ENCODE peak calls at places on chromosomes 4 and X, in six cellular contexts. Z is GM19239; C is T-helper 9 cell; H is activated CD4-positive, alpha-beta T cell treated with anti-CD3 and anti-CD28 coated beads, Interleukin-2, amount 50 U/mL, for 1 hour; Q is iPS-NIHi11; U is ELR. O is an unnamed sample.
A peak's percentile ranks its signal among the peaks of the same experiment; 100 is the strongest.

GRCh38 chr4:163548481-163549243 is 54.2 kb downstream of the TMA16 start:
- DNase-seq in U (peak; percentile 68), C (no peak), Q (peak; percentile 29), H (no peak), Z (no peak), O (no peak)

GRCh38 chr4:48483777-48484493 is 792 bp downstream of the SLC10A4 start:
- DNase-seq in H (no peak), U (no peak), C (no peak), Z (no peak), Q (peak; percentile 33), O (no peak)

GRCh38 chrX:134186362-134187121 is 50.4 kb upstream of the CCDC160 start:
- DNase-seq in H (peak; percentile 25), Q (no peak), C (peak; percentile 28), U (no peak), Z (peak; percentile 25), O (no peak)

GRCh38 chrX:40108084-40108958 is 10.6 kb upstream of the BCOR start:
- DNase-seq in H (no peak), Z (no peak), C (no peak), Q (no peak), U (no peak), O (no peak)

GRCh38 chr4:54566608-54567007 is 91.1 kb upstream of the KIT start:
- DNase-seq in Q (no peak), U (no peak), C (no peak), Z (peak; percentile 15), H (no peak), O (no peak)

GRCh38 chr4:184288451-184289178 is 70.9 kb upstream of the ENPP6 start:
- DNase-seq in Z (no peak), H (no peak), Q (peak; percentile 43), U (no peak), C (no peak), O (no peak)

GRCh38 chrX:149630681-149631292 is 805 bp downstream of the TMEM185A start:
- DNase-seq in H (no peak), Z (no peak), Q (no peak), C (no peak), U (peak; percentile 56), O (no peak)

GRCh38 chrX:43745938-43746721 is 90.0 kb downstream of the MAOA start:
- DNase-seq in C (no peak), Z (no peak), Q (no peak), H (no peak), U (no peak), O (no peak)

GRCh38 chr4:130563185-130563890 is 1467.4 kb downstream of the C4orf33 start:
- DNase-seq in H (no peak), C (no peak), U (peak; percentile 85), Z (no peak), Q (peak; percentile 46), O (no peak)

GRCh38 chr4:17544831-17545234 is 29.9 kb downstream of the CLRN2 start:
- DNase-seq in Q (no peak), U (no peak), H (no peak), Z (no peak), C (no peak), O (no peak)

GRCh38 chrX:133985164-133986007 is at the start of gene GPC3:
- DNase-seq in Q (peak; percentile 85), C (peak; percentile 7), U (no peak), H (peak; percentile 12), Z (peak; percentile 13), O (no peak)

GRCh38 chr4:54495641-54496040 is 162.1 kb upstream of the KIT start:
- DNase-seq in H (no peak), U (no peak), Z (no peak), C (no peak), Q (no peak), O (no peak)

GRCh38 chr4:153564630-153565525 is 98.7 kb downstream of the TMEM131L start:
- DNase-seq in H (no peak), C (no peak), Q (no peak), U (peak; percentile 9), Z (no peak), O (no peak)

GRCh38 chr4:119113033-119113655 is 22.5 kb upstream of the MYOZ2 start:
- DNase-seq in H (no peak), C (no peak), U (peak; percentile 96), Z (no peak), Q (no peak), O (no peak)

O was measured in chondrocyte.